ENCODE peak calls at places on chromosomes 13 and 19, in four cellular contexts. D is GM12891, A is K562, X is GM12878. L is an unnamed sample.

GRCh38 chr13:44075113-44075512 is 195.4 kb downstream of the LACC1 start:
- DNase-seq in A (no peak), X (no peak), D (no peak), L (no peak)

GRCh38 chr19:39154084-39154625 is 28.6 kb downstream of the PAK4 start:
- DNase-seq in X (no peak), A (no peak), D (no peak), L (no peak)

GRCh38 chr19:40721140-40721486 is 4.2 kb downstream of the ITPKC start:
- DNase-seq in D (no peak), A (no peak), X (no peak), L (no peak)

GRCh38 chr19:4063369-4064072 is 3.2 kb downstream of the ZBTB7A start:
- DNase-seq in A (no peak), X (no peak), D (no peak), L (no peak)

GRCh38 chr19:6494438-6495036 is 7.6 kb downstream of the TUBB4A start:
- DNase-seq in X (no peak), D (no peak), A (no peak), L (no peak)

GRCh38 chr19:31962565-31962996 is 382.8 kb upstream of the ZNF507 start:
- DNase-seq in X (no peak), A (no peak), D (no peak), L (no peak)

GRCh38 chr19:7211191-7211988 is 82.8 kb downstream of the INSR start:
- DNase-seq in X (no peak), D (no peak), A (no peak), L (no peak)

GRCh38 chr13:42048323-42048624 is 174 bp upstream of the DGKH start:
- DNase-seq in D (peak; percentile 37), X (no peak), A (no peak), L (no peak)

GRCh38 chr19:3270908-3271307 is 46.4 kb downstream of the CELF5 start:
- DNase-seq in X (no peak), A (peak; percentile 70), D (no peak), L (peak; percentile 20)

GRCh38 chr13:57123660-57124059 is 17.1 kb upstream of the PRR20A start:
- DNase-seq in A (no peak), D (no peak), X (no peak), L (no peak)

GRCh38 chr13:66994498-66995365 is 235.4 kb downstream of the PCDH9 start:
- DNase-seq in A (no peak), D (no peak), X (peak; percentile 13), L (no peak)

GRCh38 chr19:20078696-20079095 is 896 bp downstream of the ZNF90 start:
- DNase-seq in D (no peak), X (no peak), A (no peak), L (peak; percentile 51)

GRCh38 chr19:10669246-10669645 is 15.1 kb downstream of the ILF3 start:
- DNase-seq in D (no peak), X (no peak), A (no peak), L (no peak)

GRCh38 chr19:47573076-47574026 is at the start of gene ZNF541:
- DNase-seq in A (peak; percentile 70), D (peak; percentile 23), X (no peak), L (peak; percentile 13)

GRCh38 chr13:112983428-112984196 is 14.6 kb downstream of the MCF2L start:
- DNase-seq in D (no peak), X (no peak), A (no peak), L (no peak)

GRCh38 chr19:42153606-42154405 is 21.6 kb upstream of the POU2F2 start:
- DNase-seq in D (no peak), X (no peak), A (no peak), L (no peak)

GRCh38 chr19:53432088-53432661 is 391 bp downstream of the ZNF761 start:
- DNase-seq in D (no peak), X (no peak), A (peak; percentile 39), L (peak; percentile 20)

GRCh38 chr13:41465215-41465907 is 8.0 kb downstream of the RGCC start:
- DNase-seq in A (no peak), X (peak; percentile 88), D (peak; percentile 60), L (peak; percentile 62)

GRCh38 chr13:57633141-57633949 is 1.8 kb downstream of the PCDH17 start:
- DNase-seq in X (no peak), D (no peak), A (no peak), L (no peak)

GRCh38 chr13:50873481-50873880 is 30.0 kb upstream of the DLEU7 start:
- DNase-seq in D (no peak), X (no peak), A (no peak), L (no peak)

GRCh38 chr19:46978470-46978869 is 41.2 kb upstream of the NPAS1 start:
- DNase-seq in A (no peak), X (no peak), D (no peak), L (no peak)

GRCh38 chr13:50326746-50327145 is 311.5 kb downstream of the KCNRG start:
- DNase-seq in D (no peak), A (no peak), X (no peak), L (no peak)

GRCh38 chr13:112966776-112967175 is 2.2 kb upstream of the MCF2L start:
- DNase-seq in D (no peak), X (no peak), A (no peak), L (no peak)

GRCh38 chr13:102141625-102142472 is 260.0 kb downstream of the FGF14 start:
- DNase-seq in A (peak; percentile 4), D (no peak), X (no peak), L (no peak)

GRCh38 chr13:76741624-76742023 is 144.6 kb downstream of the KCTD12 start:
- DNase-seq in X (no peak), D (no peak), A (no peak), L (no peak)

GRCh38 chr13:47211106-47211505 is 314.3 kb upstream of the HTR2A start:
- DNase-seq in X (no peak), A (no peak), D (no peak), L (no peak)

GRCh38 chr13:29465741-29466293 is 129.7 kb downstream of the SLC7A1 start:
- DNase-seq in D (no peak), X (no peak), A (no peak), L (no peak)

GRCh38 chr13:26476111-26476743 is 81.3 kb upstream of the WASF3 start:
- DNase-seq in A (no peak), X (no peak), D (no peak), L (no peak)

GRCh38 chr13:75421987-75422386 is 60.0 kb downstream of the TBC1D4 start:
- DNase-seq in D (no peak), A (no peak), X (no peak), L (no peak)

DNA sequence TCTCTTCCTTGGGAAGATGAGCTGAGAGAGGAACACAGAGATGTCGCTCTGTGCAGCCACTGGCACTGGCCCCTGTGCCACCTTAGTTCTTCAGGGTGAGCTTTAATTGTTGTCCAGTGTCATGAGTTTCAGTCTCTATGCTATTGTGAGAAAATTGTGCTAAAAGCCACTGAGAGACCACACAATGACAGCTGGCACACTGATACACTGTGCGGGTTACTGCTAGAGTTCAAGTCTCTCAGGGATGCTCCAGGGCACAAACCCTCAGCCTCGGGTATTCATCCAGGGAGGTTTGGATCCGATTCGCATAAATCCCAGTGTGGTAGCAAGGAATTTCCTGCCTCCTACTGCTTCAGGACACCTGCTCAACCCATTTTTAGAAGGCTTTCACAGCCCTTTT is 68.1 kb upstream of the EDNRB start:
- DNase-seq in D (no peak), A (no peak), X (no peak), L (no peak)
- TF ChIP-seq SPI1 in D (no peak), A (no peak), X (no peak), L (no peak)

DNA sequence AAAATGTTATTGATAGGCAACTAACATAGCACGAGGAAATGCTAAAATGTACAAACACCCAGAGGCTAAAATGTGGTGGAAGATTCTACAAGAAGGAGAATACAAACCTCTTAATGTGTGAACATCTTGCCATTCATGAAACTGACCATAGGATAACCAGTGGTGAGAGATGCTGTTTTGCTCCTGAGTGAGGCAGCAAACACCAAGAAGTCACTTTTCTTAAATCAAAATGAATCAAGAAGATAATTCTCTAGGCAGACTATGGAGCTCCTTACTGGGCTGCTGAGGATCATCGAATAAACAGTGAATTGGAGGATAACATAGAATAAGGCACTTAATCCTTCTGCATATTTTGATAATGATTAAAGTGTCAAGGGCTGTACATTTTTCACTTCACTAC is 375.4 kb upstream of the SLITRK6 start:
- DNase-seq in X (no peak), D (no peak), A (no peak), L (no peak)
- TF ChIP-seq SPI1 in X (no peak), D (no peak), A (no peak), L (no peak)

DNA sequence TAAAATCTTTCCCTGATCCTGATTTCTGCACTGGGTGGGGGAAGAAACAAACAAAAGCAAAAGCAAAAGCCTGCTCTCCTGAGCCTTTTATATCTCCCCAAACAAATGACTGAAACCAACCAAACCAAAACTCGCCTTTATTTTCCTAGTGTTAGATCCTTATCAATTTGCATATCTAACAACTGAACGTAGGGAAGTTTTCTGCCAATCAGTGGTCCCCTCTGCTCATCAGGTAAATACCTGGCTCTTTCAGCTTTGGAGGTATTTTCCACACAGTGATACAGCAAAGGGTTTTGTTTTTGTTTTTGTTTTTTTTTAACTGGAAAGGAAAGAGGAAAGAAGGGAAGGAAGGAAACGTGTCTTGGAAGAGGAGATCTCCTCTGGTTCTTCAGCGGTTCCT is 3.3 kb downstream of the AMER2 start:
- DNase-seq in X (no peak), A (no peak), D (no peak), L (no peak)
- TF ChIP-seq SPI1 in X (no peak), A (no peak), D (no peak), L (no peak)

DNA sequence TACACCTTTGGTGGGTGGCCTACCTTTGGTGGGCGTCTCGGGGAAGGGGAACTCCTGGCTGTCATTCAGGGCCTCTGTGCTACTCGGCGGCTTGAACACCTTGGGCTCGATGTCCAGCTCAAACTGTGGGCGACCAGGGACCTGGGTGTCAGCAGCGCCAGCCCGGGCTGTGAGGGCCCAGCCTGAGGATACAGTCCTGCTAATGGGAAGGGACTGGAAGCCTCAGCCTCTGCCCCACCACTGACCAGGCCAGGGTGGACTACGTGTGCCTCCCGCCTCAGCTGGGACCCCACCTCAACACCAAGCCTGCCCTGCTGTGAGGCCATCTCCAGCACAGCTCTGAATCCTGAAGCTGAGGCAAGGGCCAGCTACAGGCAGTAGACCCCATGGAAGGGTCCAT is 7.7 kb downstream of the TMEM259 start:
- DNase-seq in D (no peak), X (no peak), A (no peak), L (no peak)
- TF ChIP-seq SPI1 in D (no peak), X (no peak), A (no peak), L (no peak)

DNA sequence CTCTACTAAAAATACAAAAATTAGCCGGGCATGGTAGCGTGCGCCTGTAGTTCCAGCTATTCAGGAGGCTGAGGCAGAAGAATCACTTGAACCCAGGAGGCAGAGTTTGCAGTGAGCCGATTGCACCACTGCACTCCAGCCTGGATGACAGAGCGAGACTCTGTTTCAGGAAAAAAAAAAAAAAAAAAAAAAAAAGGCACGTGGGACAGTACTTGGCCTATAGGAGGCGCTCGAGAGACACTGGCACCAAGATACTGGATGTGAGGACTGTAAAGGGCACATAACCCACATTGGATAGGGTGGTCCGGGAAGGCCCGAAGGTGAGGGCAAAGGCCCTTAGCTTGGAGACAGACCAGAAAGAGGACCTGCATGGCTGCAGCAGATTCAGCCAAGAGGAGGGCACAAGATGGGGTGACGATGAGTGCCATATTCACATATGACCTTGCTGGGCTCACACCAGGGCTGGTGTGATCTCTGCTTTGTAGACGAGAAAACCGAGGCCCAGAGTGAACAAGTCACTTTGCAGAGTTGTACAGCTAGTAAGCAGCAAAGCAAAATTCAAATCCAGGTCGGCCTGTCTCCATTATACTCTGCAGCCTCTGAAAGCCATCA is 89.4 kb downstream of the DPF1 start:
- DNase-seq in A (peak; percentile 73), D (no peak), X (no peak), L (no peak)
- TF ChIP-seq SPI1 in A (no peak), D (no peak), X (no peak), L (no peak)

L was measured in HL-60.